ENCODE peak calls at places on chromosome 19, in eight cellular contexts. S is psoas muscle; V is mesendoderm; W is dorsolateral prefrontal cortex; H is Caki2; R is hippocampal formation; B is activated CD4-positive, alpha-beta T cell treated with anti-CD3 and anti-CD28 coated beads, Interleukin-2, amount 50 U/mL, for 1 hour; G is activated naive CD8-positive, alpha-beta T cell treated with anti-CD3 and anti-CD28 coated beads, Interleukin-2, amount 50 U/mL, for 24 hours. C is an unnamed sample.

GRCh38 chr19:29881386-29881785 is 60.7 kb upstream of the URI1 start:
- DNase-seq in S (no peak), V (no peak), W (no peak), H (no peak), R (no peak), B (no peak), G (no peak), C (peak; percentile 63)

GRCh38 chr19:13083008-13083404 is 19.7 kb downstream of the LYL1 start:
- DNase-seq in S (no peak), V (no peak), W (no peak), H (no peak), R (no peak), B (no peak), G (no peak), C (no peak)

GRCh38 chr19:55460670-55461258 is 678 bp downstream of the ISOC2 start:
- DNase-seq in S (peak; percentile 86), V (peak; percentile 93), W (no peak), H (peak; percentile 54), R (no peak), B (peak; percentile 28), G (peak; percentile 66), C (peak; percentile 78)

GRCh38 chr19:1598777-1599459 is 6.3 kb upstream of the MBD3 start:
- DNase-seq in S (no peak), V (no peak), W (no peak), H (no peak), R (no peak), B (no peak), G (no peak), C (no peak)

GRCh38 chr19:13398780-13399726 is 107.2 kb downstream of the CACNA1A start:
- DNase-seq in S (no peak), V (no peak), W (no peak), H (peak; percentile 94), R (no peak), B (no peak), G (no peak), C (peak; percentile 94)

GRCh38 chr19:29293292-29293691 is 80.3 kb upstream of the UQCRFS1 start:
- DNase-seq in S (no peak), V (no peak), W (no peak), H (no peak), R (no peak), B (no peak), G (no peak), C (no peak)

GRCh38 chr19:36417752-36418286 is 625 bp downstream of the ZFP82 start:
- DNase-seq in S (no peak), V (peak; percentile 56), W (no peak), H (no peak), R (no peak), B (no peak), G (no peak), C (no peak)

GRCh38 chr19:58474997-58475713 is 997 bp upstream of the ZNF446 start:
- DNase-seq in S (no peak), V (no peak), W (no peak), H (no peak), R (no peak), B (no peak), G (no peak), C (no peak)

GRCh38 chr19:35114656-35115537 is 726 bp upstream of the FXYD3 start:
- DNase-seq in S (peak; percentile 67), V (peak; percentile 84), W (peak; percentile 88), H (peak; percentile 37), R (peak; percentile 88), B (peak; percentile 68), G (peak; percentile 81), C (peak; percentile 44)

GRCh38 chr19:52592301-52592700 is 22.2 kb downstream of the ZNF701 start:
- DNase-seq in S (no peak), V (no peak), W (no peak), H (no peak), R (no peak), B (no peak), G (no peak), C (no peak)

GRCh38 chr19:34574704-34575103 is 93.1 kb downstream of the WTIP start:
- DNase-seq in S (no peak), V (no peak), W (no peak), H (no peak), R (no peak), B (no peak), G (no peak), C (no peak)

GRCh38 chr19:18456974-18457373 is 19.0 kb upstream of the ISYNA1 start:
- DNase-seq in S (peak; percentile 76), V (no peak), W (peak; percentile 69), H (no peak), R (peak; percentile 27), B (no peak), G (no peak), C (no peak)

GRCh38 chr19:44113784-44114390 is 688 bp downstream of the ZNF225 start:
- DNase-seq in S (no peak), V (peak; percentile 15), W (no peak), H (peak; percentile 25), R (no peak), B (no peak), G (peak; percentile 10), C (peak; percentile 18)

GRCh38 chr19:32708457-32708856 is 11.1 kb upstream of the TDRD12 start:
- DNase-seq in S (no peak), V (no peak), W (no peak), H (no peak), R (no peak), B (peak; percentile 11), G (peak; percentile 20), C (no peak)

GRCh38 chr19:6736917-6737283 is 480 bp downstream of the GPR108 start:
- DNase-seq in S (no peak), V (no peak), W (no peak), H (no peak), R (no peak), B (no peak), G (no peak), C (no peak)

GRCh38 chr19:17681505-17682125 is 6.5 kb downstream of the UNC13A start:
- DNase-seq in S (peak; percentile 31), V (peak; percentile 67), W (no peak), H (peak; percentile 54), R (no peak), B (peak; percentile 33), G (peak; percentile 58), C (peak; percentile 45)

GRCh38 chr19:16380943-16381755 is 56.5 kb downstream of the KLF2 start:
- DNase-seq in S (no peak), V (no peak), W (no peak), H (no peak), R (no peak), B (no peak), G (no peak), C (no peak)

GRCh38 chr19:45507864-45508680 is 793 bp downstream of the VASP start:
- DNase-seq in S (peak; percentile 50), V (peak; percentile 90), W (no peak), H (peak; percentile 44), R (no peak), B (peak; percentile 51), G (peak; percentile 71), C (peak; percentile 31)

GRCh38 chr19:2491130-2491801 is 15.3 kb downstream of the GADD45B start:
- DNase-seq in S (peak; percentile 70), V (no peak), W (no peak), H (peak; percentile 48), R (no peak), B (no peak), G (no peak), C (peak; percentile 96)

GRCh38 chr19:35644987-35645679 is 3.0 kb upstream of the COX6B1 start:
- DNase-seq in S (peak; percentile 88), V (peak; percentile 90), W (peak; percentile 74), H (peak; percentile 65), R (peak; percentile 39), B (peak; percentile 72), G (peak; percentile 93), C (peak; percentile 75)

GRCh38 chr19:38869160-38869835 is 8.8 kb downstream of the RINL start:
- DNase-seq in S (no peak), V (peak; percentile 11), W (no peak), H (no peak), R (no peak), B (no peak), G (peak; percentile 58), C (no peak)

GRCh38 chr19:14127176-14127575 is 9.2 kb downstream of the ASF1B start:
- DNase-seq in S (peak; percentile 79), V (no peak), W (no peak), H (no peak), R (no peak), B (no peak), G (no peak), C (no peak)

GRCh38 chr19:12792853-12793289 is 1.6 kb downstream of the JUNB start:
- DNase-seq in S (peak; percentile 14), V (no peak), W (no peak), H (no peak), R (no peak), B (peak; percentile 53), G (no peak), C (no peak)

GRCh38 chr19:2636897-2637683 is 65.4 kb downstream of the GNG7 start:
- DNase-seq in S (peak; percentile 67), V (peak; percentile 84), W (peak; percentile 80), H (no peak), R (peak; percentile 32), B (peak; percentile 75), G (peak; percentile 80), C (peak; percentile 45)

GRCh38 chr19:2374808-2375207 is 14.7 kb downstream of the TMPRSS9 start:
- DNase-seq in S (no peak), V (no peak), W (no peak), H (no peak), R (no peak), B (no peak), G (no peak), C (no peak)

GRCh38 chr19:6272411-6272791 is 7.4 kb downstream of the MLLT1 start:
- DNase-seq in S (no peak), V (no peak), W (no peak), H (no peak), R (no peak), B (no peak), G (no peak), C (no peak)

GRCh38 chr19:45355402-45355801 is 14.9 kb downstream of the KLC3 start:
- DNase-seq in S (no peak), V (no peak), W (no peak), H (no peak), R (no peak), B (no peak), G (no peak), C (no peak)

GRCh38 chr19:30558793-30559192 is 186.6 kb downstream of the ZNF536 start:
- DNase-seq in S (no peak), V (no peak), W (no peak), H (no peak), R (no peak), B (no peak), G (no peak), C (no peak)

GRCh38 chr19:39471756-39472536 is 8.7 kb upstream of the TIMM50 start:
- DNase-seq in S (no peak), V (no peak), W (no peak), H (no peak), R (no peak), B (no peak), G (peak; percentile 35), C (no peak)

GRCh38 chr19:55644842-55645511 is 1.5 kb downstream of the ZNF581 start:
- DNase-seq in S (no peak), V (no peak), W (no peak), H (peak; percentile 45), R (no peak), B (no peak), G (no peak), C (no peak)

C was measured in EL.